ENCODE peak calls at places on chromosomes 6 and 20, in ten cellular contexts. T is OCI-LY7, Y is uterus, Z is IMR-90, R is cardiac muscle cell, K is fibroblast of lung, E is NT2/D1, G is psoas muscle, W is breast epithelium, Q is esophagus squamous epithelium. O is an unnamed sample. For H3K4me1, the result is how much of the 10 kb centered on the place peaks cover.

GRCh38 chr6:13147396-13148181 is 180.7 kb downstream of the TBC1D7 start:
- DNase-seq in T (peak), Y (no peak), Z (no peak), R (no peak), K (no peak), E (no peak), G (no peak), W (no peak), Q (no peak), O (peak)

GRCh38 chr6:30690403-30691207 is at the start of gene NRM:
- DNase-seq in T (peak), Y (peak), Z (peak), R (peak), K (peak), E (peak), G (peak), W (peak), Q (no peak), O (peak)

GRCh38 chr20:62703853-62704228 is 4.8 kb upstream of the NTSR1 start:
- DNase-seq in T (no peak), Y (no peak), Z (no peak), R (no peak), K (no peak), E (no peak), G (no peak), W (no peak), Q (no peak), O (no peak)

GRCh38 chr6:12479885-12480284 is 189.7 kb downstream of the EDN1 start:
- DNase-seq in T (no peak), Y (no peak), Z (peak), R (peak), K (peak), E (no peak), G (no peak), W (no peak), Q (no peak), O (no peak)

GRCh38 chr6:113010181-113010580 is 663.1 kb downstream of the RFPL4B start:
- DNase-seq in T (no peak), Y (no peak), Z (no peak), R (no peak), K (no peak), E (no peak), G (no peak), W (no peak), Q (no peak), O (no peak)

GRCh38 chr6:85403331-85404015 is 46.4 kb upstream of the NT5E start:
- DNase-seq in T (no peak), Y (no peak), Z (peak), R (peak), K (peak), E (peak), G (no peak), W (no peak), Q (no peak), O (no peak)

GRCh38 chr20:26163890-26164289 is 467.2 kb upstream of the ZNF337 start:
- DNase-seq in T (no peak), Y (no peak), Z (peak), R (peak), K (peak), E (no peak), G (no peak), W (no peak), Q (no peak), O (no peak)

GRCh38 chr20:17904027-17904426 is 64.6 kb downstream of the SNX5 start:
- DNase-seq in T (peak), Y (no peak), Z (no peak), R (no peak), K (no peak), E (no peak), G (no peak), W (no peak), Q (no peak), O (no peak)

GRCh38 chr6:111765681-111766523 is 107.3 kb downstream of the FYN start:
- DNase-seq in T (no peak), Y (no peak), Z (peak), R (peak), K (peak), E (no peak), G (no peak), W (no peak), Q (no peak), O (no peak)

GRCh38 chr6:70390067-70390466 is 23.2 kb upstream of the FAM135A start:
- DNase-seq in T (no peak), Y (no peak), Z (no peak), R (no peak), K (no peak), E (no peak), G (no peak), W (no peak), Q (no peak), O (no peak)

GRCh38 chr20:12925214-12925755 is 83.5 kb upstream of the SPTLC3 start:
- DNase-seq in T (peak), Y (peak), Z (peak), R (peak), K (peak), E (peak), G (no peak), W (no peak), Q (no peak), O (peak)

GRCh38 chr6:125014157-125014957 is 52.1 kb downstream of the RNF217 start:
- DNase-seq in T (peak), Y (no peak), Z (peak), R (peak), K (peak), E (no peak), G (no peak), W (no peak), Q (no peak), O (no peak)

GRCh38 chr6:13485923-13486557 is 1.4 kb downstream of the GFOD1 start:
- DNase-seq in T (peak), Y (peak), Z (peak), R (peak), K (peak), E (no peak), G (peak), W (no peak), Q (no peak), O (peak)

GRCh38 chr6:25830461-25830860 is 1.4 kb downstream of the SLC17A1 start:
- DNase-seq in T (no peak), Y (no peak), Z (no peak), R (no peak), K (no peak), E (no peak), G (no peak), W (no peak), Q (no peak), O (no peak)

GRCh38 chr6:38034269-38034914 is 214.9 kb downstream of the ZFAND3 start:
- DNase-seq in T (peak), Y (no peak), Z (peak), R (peak), K (peak), E (peak), G (no peak), W (no peak), Q (no peak), O (peak)

GRCh38 chr6:16302721-16303552 is 64.5 kb downstream of the GMPR start:
- DNase-seq in T (no peak), Y (no peak), Z (no peak), R (no peak), K (no peak), E (no peak), G (no peak), W (no peak), Q (no peak), O (no peak)

GRCh38 chr6:19245656-19246055 is 591.5 kb upstream of the ID4 start:
- DNase-seq in T (no peak), Y (no peak), Z (no peak), R (no peak), K (no peak), E (no peak), G (no peak), W (no peak), Q (no peak), O (no peak)

GRCh38 chr20:63129991-63130653 is 85.8 kb downstream of the YTHDF1 start:
- DNase-seq in T (no peak), Y (no peak), Z (no peak), R (peak), K (no peak), E (no peak), G (no peak), W (peak), Q (no peak), O (no peak)

GRCh38 chr6:111757342-111757741 is 115.9 kb downstream of the FYN start:
- DNase-seq in T (no peak), Y (no peak), Z (peak), R (peak), K (peak), E (no peak), G (no peak), W (no peak), Q (no peak), O (no peak)

GRCh38 chr6:36334343-36334742 is 2.3 kb downstream of the BNIP5 start:
- DNase-seq in T (no peak), Y (no peak), Z (no peak), R (peak), K (no peak), E (no peak), G (no peak), W (no peak), Q (no peak), O (peak)

GRCh38 chr6:13903399-13903798 is 21.4 kb upstream of the RNF182 start:
- DNase-seq in T (no peak), Y (no peak), Z (no peak), R (no peak), K (no peak), E (no peak), G (no peak), W (no peak), Q (no peak), O (no peak)

GRCh38 chr6:56288347-56288746 is 41.0 kb upstream of the COL21A1 start:
- DNase-seq in T (no peak), Y (no peak), Z (no peak), R (no peak), K (no peak), E (no peak), G (no peak), W (no peak), Q (no peak), O (no peak)

GRCh38 chr6:156396068-156396771 is 381.0 kb upstream of the ARID1B start:
- DNase-seq in T (peak), Y (no peak), Z (no peak), R (no peak), K (no peak), E (no peak), G (no peak), W (no peak), Q (no peak), O (no peak)

GRCh38 chr6:82954937-82955577 is 110.6 kb downstream of the UBE3D start:
- DNase-seq in T (peak), Y (no peak), Z (peak), R (no peak), K (peak), E (no peak), G (no peak), W (no peak), Q (no peak), O (no peak)

GRCh38 chr6:16548121-16548520 is 213.1 kb downstream of the ATXN1 start:
- DNase-seq in T (no peak), Y (no peak), Z (peak), R (no peak), K (no peak), E (no peak), G (no peak), W (no peak), Q (no peak), O (no peak)

GRCh38 chr6:36627801-36628246 is 33.7 kb downstream of the SRSF3 start:
- DNase-seq in T (no peak), Y (peak), Z (peak), R (peak), K (peak), E (no peak), G (no peak), W (peak), Q (no peak), O (peak)

GRCh38 chr6:6661191-6661590 is 72.7 kb downstream of the LY86 start:
- DNase-seq in T (no peak), Y (no peak), Z (no peak), R (no peak), K (no peak), E (no peak), G (no peak), W (no peak), Q (no peak), O (no peak)

GRCh38 chr6:6660339-6661045 is 72.0 kb downstream of the LY86 start:
- DNase-seq in T (no peak), Y (no peak), Z (no peak), R (no peak), K (no peak), E (no peak), G (no peak), W (no peak), Q (no peak), O (no peak)

GRCh38 chr6:6657820-6658217 is 69.3 kb downstream of the LY86 start:
- DNase-seq in T (no peak), Y (no peak), Z (no peak), R (no peak), K (no peak), E (no peak), G (no peak), W (no peak), Q (no peak), O (no peak)

GRCh38 chr6:6661684-6662083 is 73.2 kb downstream of the LY86 start:
- DNase-seq in T (no peak), Y (no peak), Z (peak), R (peak), K (peak), E (no peak), G (no peak), W (no peak), Q (no peak), O (peak)

GRCh38 chr6:6659600-6660327 is 71.2 kb downstream of the LY86 start:
- DNase-seq in T (peak), Y (no peak), Z (no peak), R (no peak), K (no peak), E (no peak), G (no peak), W (no peak), Q (no peak), O (no peak)
- H3K4me1 ChIP-seq in T (under half), Y (under half), Z (under half), R (under half), K (under half), E (under half), G (under half), W (under half), Q (under half), O (under half)

GRCh38 chr20:32360333-32360634 is 2.2 kb downstream of the ASXL1 start:
- DNase-seq in T (no peak), Y (no peak), Z (no peak), R (no peak), K (no peak), E (no peak), G (no peak), W (no peak), Q (no peak), O (no peak)
- H3K4me1 ChIP-seq in T (half or more), Y (under half), Z (under half), R (under half), K (under half), E (under half), G (half or more), W (under half), Q (half or more), O (under half)

GRCh38 chr6:7730003-7730402 is 4.1 kb downstream of the BMP6 start:
- DNase-seq in T (no peak), Y (no peak), Z (no peak), R (no peak), K (no peak), E (no peak), G (no peak), W (no peak), Q (no peak), O (no peak)

GRCh38 chr6:7730852-7731251 is 5.0 kb downstream of the BMP6 start:
- DNase-seq in T (no peak), Y (no peak), Z (peak), R (peak), K (peak), E (no peak), G (no peak), W (no peak), Q (no peak), O (no peak)

GRCh38 chr6:7730411-7730810 is 4.5 kb downstream of the BMP6 start:
- DNase-seq in T (no peak), Y (no peak), Z (peak), R (peak), K (no peak), E (no peak), G (no peak), W (no peak), Q (no peak), O (no peak)

GRCh38 chr6:7731289-7731688 is 5.4 kb downstream of the BMP6 start:
- DNase-seq in T (no peak), Y (no peak), Z (no peak), R (peak), K (no peak), E (no peak), G (no peak), W (no peak), Q (no peak), O (no peak)

GRCh38 chr6:7732219-7732618 is 6.3 kb downstream of the BMP6 start:
- DNase-seq in T (no peak), Y (no peak), Z (no peak), R (peak), K (no peak), E (no peak), G (no peak), W (no peak), Q (no peak), O (no peak)
- H3K4me1 ChIP-seq in T (under half), Y (under half), Z (under half), R (under half), K (under half), E (under half), G (under half), W (under half), Q (under half), O (under half)

GRCh38 chr20:54134445-54135220 is 39.2 kb downstream of the CYP24A1 start:
- DNase-seq in T (no peak), Y (no peak), Z (peak), R (peak), K (no peak), E (no peak), G (no peak), W (no peak), Q (no peak), O (no peak)

GRCh38 chr20:54140067-54140466 is 33.7 kb downstream of the CYP24A1 start:
- DNase-seq in T (no peak), Y (no peak), Z (no peak), R (no peak), K (no peak), E (no peak), G (no peak), W (no peak), Q (no peak), O (no peak)

GRCh38 chr20:54138427-54138826 is 35.4 kb downstream of the CYP24A1 start:
- DNase-seq in T (no peak), Y (no peak), Z (no peak), R (no peak), K (no peak), E (no peak), G (no peak), W (no peak), Q (no peak), O (no peak)

GRCh38 chr20:54139188-54139587 is 34.6 kb downstream of the CYP24A1 start:
- DNase-seq in T (no peak), Y (no peak), Z (no peak), R (no peak), K (no peak), E (no peak), G (no peak), W (no peak), Q (no peak), O (no peak)

GRCh38 chr20:54137115-54137514 is 36.7 kb downstream of the CYP24A1 start:
- DNase-seq in T (no peak), Y (no peak), Z (no peak), R (peak), K (no peak), E (no peak), G (no peak), W (no peak), Q (no peak), O (no peak)
- H3K4me1 ChIP-seq in T (under half), Y (under half), Z (under half), R (under half), K (under half), E (under half), G (under half), W (under half), Q (under half), O (under half)

GRCh38 chr6:87757792-87758191 is 55.8 kb upstream of the AKIRIN2 start:
- DNase-seq in T (no peak), Y (no peak), Z (no peak), R (no peak), K (no peak), E (no peak), G (no peak), W (no peak), Q (no peak), O (no peak)

GRCh38 chr6:87754828-87755227 is 52.8 kb upstream of the AKIRIN2 start:
- DNase-seq in T (peak), Y (no peak), Z (no peak), R (no peak), K (no peak), E (no peak), G (no peak), W (no peak), Q (no peak), O (no peak)

GRCh38 chr6:87756858-87757257 is 54.8 kb upstream of the AKIRIN2 start:
- DNase-seq in T (peak), Y (no peak), Z (peak), R (peak), K (peak), E (no peak), G (no peak), W (no peak), Q (no peak), O (peak)

GRCh38 chr6:87753131-87753685 is 51.2 kb upstream of the AKIRIN2 start:
- DNase-seq in T (no peak), Y (no peak), Z (no peak), R (no peak), K (no peak), E (no peak), G (no peak), W (no peak), Q (no peak), O (no peak)

DNA sequence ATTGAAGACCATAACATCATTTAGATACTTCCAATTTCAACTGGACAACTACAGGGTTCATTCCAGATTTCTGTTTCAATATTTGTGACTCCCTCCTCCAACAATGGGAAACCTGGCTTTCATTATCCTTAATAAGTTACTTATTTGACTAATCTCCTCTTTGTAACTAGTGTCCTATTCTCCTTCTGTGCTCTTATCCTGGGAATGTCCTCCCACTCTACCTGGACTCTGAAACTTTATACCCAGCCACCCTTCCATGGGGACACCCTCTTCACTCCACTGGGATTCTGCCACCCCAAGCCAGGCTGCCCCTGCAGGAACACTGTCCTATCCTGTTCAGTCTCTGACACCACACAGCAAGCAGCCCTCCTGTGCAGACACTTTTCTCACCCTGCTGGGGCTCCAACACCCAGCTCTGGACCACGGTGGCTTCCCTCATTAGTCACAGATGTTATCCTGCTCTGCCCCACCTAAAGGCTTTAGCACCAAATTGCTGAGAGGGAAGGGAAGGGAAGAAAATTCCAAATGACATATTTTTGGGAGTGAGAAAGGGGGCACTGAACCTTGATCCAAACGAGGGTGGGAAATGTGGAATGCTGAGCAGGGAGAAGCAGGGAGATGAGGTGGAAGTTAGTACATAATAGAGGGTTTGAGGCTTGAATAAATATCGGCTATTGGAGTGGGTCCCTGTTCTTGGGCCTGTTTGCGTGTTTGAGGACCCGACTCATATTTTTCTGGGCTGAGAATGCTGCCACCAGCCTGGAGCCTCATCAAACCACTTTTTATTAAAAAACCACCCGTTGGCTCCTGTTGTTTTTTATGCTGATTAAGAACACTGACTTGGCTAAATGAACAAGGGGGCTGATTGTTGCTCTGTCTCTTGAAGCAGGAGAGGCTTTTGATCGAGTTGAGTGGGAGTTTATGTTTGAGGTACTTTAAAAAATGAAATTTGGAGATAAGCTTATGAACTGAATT is 54.0 kb upstream of the AKIRIN2 start:
- DNase-seq in T (peak), Y (no peak), Z (peak), R (peak), K (peak), E (no peak), G (no peak), W (no peak), Q (no peak), O (no peak)
- H3K4me1 ChIP-seq in T (under half), Y (under half), Z (under half), R (under half), K (under half), E (under half), G (under half), W (under half), Q (under half), O (under half)

GRCh38 chr20:34709836-34710567 is 5.9 kb downstream of the TP53INP2 start:
- DNase-seq in T (no peak), Y (peak), Z (peak), R (peak), K (no peak), E (peak), G (peak), W (peak), Q (no peak), O (peak)

GRCh38 chr20:34709044-34709835 is 5.1 kb downstream of the TP53INP2 start:
- DNase-seq in T (peak), Y (peak), Z (peak), R (peak), K (peak), E (peak), G (peak), W (peak), Q (peak), O (peak)

GRCh38 chr20:34710568-34710839 is 6.4 kb downstream of the TP53INP2 start:
- DNase-seq in T (no peak), Y (no peak), Z (no peak), R (no peak), K (no peak), E (no peak), G (no peak), W (no peak), Q (no peak), O (no peak)

GRCh38 chr20:34706912-34707784 is 3.0 kb downstream of the TP53INP2 start:
- DNase-seq in T (no peak), Y (no peak), Z (no peak), R (no peak), K (no peak), E (no peak), G (no peak), W (no peak), Q (no peak), O (no peak)

GRCh38 chr20:34708621-34709043 is 4.5 kb downstream of the TP53INP2 start:
- DNase-seq in T (peak), Y (peak), Z (peak), R (peak), K (peak), E (peak), G (peak), W (no peak), Q (no peak), O (peak)
- H3K4me1 ChIP-seq in T (under half), Y (under half), Z (under half), R (under half), K (under half), E (under half), G (under half), W (under half), Q (half or more), O (under half)

O was measured in small intestine.